ENCODE peak calls at places on chromosomes 7 and 10, in four cellular contexts. B, R, F and P are unnamed samples.

GRCh38 chr10:111203615-111204014 is 126.8 kb downstream of the ADRA2A start:
- DNase-seq in B (no peak), F (no peak), R (no peak), P (no peak)

GRCh38 chr10:5527332-5528200 is 2.8 kb downstream of the CALML3 start:
- DNase-seq in R (no peak), B (no peak), F (peak; percentile 50), P (no peak)

GRCh38 chr7:105084581-105084980 is 70.6 kb downstream of the KMT2E start:
- DNase-seq in R (no peak), B (no peak), F (no peak), P (no peak)

GRCh38 chr10:126387041-126387908 is 1.0 kb downstream of the ADAM12 start:
- DNase-seq in F (no peak), R (no peak), B (peak; percentile 16), P (peak; percentile 85)

GRCh38 chr10:60521974-60522405 is 132.3 kb upstream of the ANK3 start:
- DNase-seq in R (no peak), B (no peak), F (no peak), P (no peak)

GRCh38 chr10:95133016-95133752 is 60.9 kb upstream of the ACSM6 start:
- DNase-seq in B (peak; percentile 86), F (peak; percentile 88), R (peak; percentile 45), P (peak; percentile 95)

GRCh38 chr7:42096681-42097637 is 140.1 kb downstream of the GLI3 start:
- DNase-seq in F (no peak), R (no peak), B (no peak), P (no peak)

GRCh38 chr7:138024334-138024691 is 22.4 kb upstream of the CREB3L2 start:
- DNase-seq in F (no peak), B (no peak), R (no peak), P (no peak)

GRCh38 chr7:1536768-1537630 is 6.5 kb downstream of the MAFK start:
- DNase-seq in B (peak; percentile 74), F (peak; percentile 93), R (no peak), P (peak; percentile 71)

GRCh38 chr10:97463363-97464132 is 17.6 kb downstream of the ZDHHC16 start:
- DNase-seq in F (peak; percentile 87), R (peak; percentile 9), B (peak; percentile 42), P (peak; percentile 77)

GRCh38 chr7:98365863-98366561 is 34.9 kb downstream of the BAIAP2L1 start:
- DNase-seq in F (no peak), B (peak; percentile 39), R (no peak), P (no peak)

GRCh38 chr7:156635529-156636385 is 4.8 kb upstream of the RNF32 start:
- DNase-seq in F (no peak), B (peak; percentile 35), R (no peak), P (no peak)

GRCh38 chr7:4549681-4550080 is 132.4 kb upstream of the FOXK1 start:
- DNase-seq in R (no peak), F (no peak), B (no peak), P (no peak)

GRCh38 chr7:112083776-112084175 is 122.4 kb downstream of the DOCK4 start:
- DNase-seq in F (no peak), B (no peak), R (no peak), P (no peak)

GRCh38 chr7:30525409-30525808 is 20.8 kb upstream of the GGCT start:
- DNase-seq in R (no peak), B (peak; percentile 85), F (peak; percentile 51), P (no peak)

GRCh38 chr7:26815452-26815851 is 48.9 kb downstream of the SKAP2 start:
- DNase-seq in B (no peak), R (no peak), F (no peak), P (no peak)

DNA sequence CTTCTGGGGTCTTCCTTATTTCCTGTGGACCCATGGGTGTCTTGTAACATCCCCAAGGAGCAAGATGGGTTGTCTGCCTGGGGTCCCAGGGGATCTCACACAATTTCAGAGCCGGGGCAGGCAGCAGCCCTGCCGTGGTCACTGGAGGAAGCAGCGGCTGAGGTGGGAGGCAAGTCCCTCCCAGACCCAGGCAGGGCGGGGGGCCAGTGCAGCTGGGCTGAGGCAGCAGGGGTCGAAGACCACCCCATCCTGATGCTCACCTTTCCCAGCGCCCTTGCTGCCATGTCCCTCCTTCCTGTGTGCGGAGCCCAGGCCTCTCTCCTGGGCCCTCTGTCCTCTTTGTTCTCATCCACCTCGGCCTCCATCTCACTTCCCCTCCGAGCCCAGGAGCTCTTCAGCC is 583.0 kb upstream of the COBL start:
- DNase-seq in B (no peak), R (no peak), F (no peak), P (no peak)
- TF ChIP-seq BRCA1 in B (no peak), R (no peak), F (no peak), P (no peak)

GRCh38 chr10:100913470-100913865 is 705 bp downstream of the SLF2 start:
- DNase-seq in F (no peak), B (no peak), R (no peak), P (no peak)

GRCh38 chr10:100911472-100911871 is 1.3 kb upstream of the SLF2 start:
- DNase-seq in F (no peak), B (no peak), R (no peak), P (no peak)

GRCh38 chr10:100912013-100912608 is 652 bp upstream of the SLF2 start:
- DNase-seq in B (peak; percentile 64), F (no peak), R (no peak), P (no peak)

GRCh38 chr10:100909506-100910260 is 3.1 kb upstream of the SLF2 start:
- DNase-seq in B (peak; percentile 27), F (no peak), R (no peak), P (no peak)

DNA sequence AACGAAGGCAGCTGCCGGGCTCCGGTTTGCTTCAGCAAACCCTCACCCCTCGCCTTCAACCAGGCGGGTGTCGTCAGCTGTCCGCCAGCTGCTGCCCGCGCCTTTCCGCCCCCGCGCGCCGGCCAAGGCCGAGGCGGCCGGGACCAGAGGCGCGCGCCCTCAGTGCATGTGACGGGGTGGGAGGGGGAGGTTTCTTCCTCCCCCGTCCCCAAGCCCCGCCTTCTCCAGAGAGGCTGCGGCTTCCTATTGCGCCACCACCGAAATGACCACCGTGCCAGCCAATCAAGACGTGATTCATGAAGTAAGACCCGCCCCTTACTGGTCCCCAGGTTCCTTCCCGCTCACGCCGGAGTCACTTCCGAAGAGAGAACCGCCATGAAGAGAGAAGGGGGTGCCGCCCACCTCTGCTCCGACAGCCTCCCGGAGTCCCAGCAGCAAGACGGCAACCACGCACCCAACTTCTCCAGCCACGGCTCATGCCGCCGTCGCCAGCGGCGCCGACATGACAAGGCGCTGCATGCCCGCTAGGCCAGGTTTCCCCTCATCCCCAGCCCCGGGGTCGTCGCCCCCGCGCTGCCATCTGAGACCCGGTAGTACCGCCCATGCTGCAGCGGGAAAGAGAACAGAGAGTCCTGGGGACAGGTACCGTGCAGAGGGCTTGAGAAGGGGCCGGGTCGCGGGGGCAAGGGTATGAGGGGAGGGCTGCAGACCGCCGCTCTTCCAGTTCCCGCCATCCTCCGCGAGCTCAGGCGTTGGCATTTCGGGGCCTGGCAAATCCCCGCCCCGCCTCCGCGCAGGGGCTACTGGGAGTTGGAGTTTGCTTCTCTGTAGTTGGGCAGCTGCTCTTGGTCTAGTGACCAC is at the start of gene SLF2:
- DNase-seq in R (peak; percentile 96), F (peak; percentile 97), B (peak; percentile 97), P (peak; percentile 90)
- TF ChIP-seq EP300 in R (no peak), F (no peak), B (no peak), P (no peak)

GRCh38 chr7:143126146-143126545 is 5.7 kb upstream of the PIP start:
- DNase-seq in R (no peak), F (no peak), B (no peak), P (no peak)
- TF ChIP-seq BRCA1 in R (no peak), F (no peak), B (no peak), P (no peak)

DNA sequence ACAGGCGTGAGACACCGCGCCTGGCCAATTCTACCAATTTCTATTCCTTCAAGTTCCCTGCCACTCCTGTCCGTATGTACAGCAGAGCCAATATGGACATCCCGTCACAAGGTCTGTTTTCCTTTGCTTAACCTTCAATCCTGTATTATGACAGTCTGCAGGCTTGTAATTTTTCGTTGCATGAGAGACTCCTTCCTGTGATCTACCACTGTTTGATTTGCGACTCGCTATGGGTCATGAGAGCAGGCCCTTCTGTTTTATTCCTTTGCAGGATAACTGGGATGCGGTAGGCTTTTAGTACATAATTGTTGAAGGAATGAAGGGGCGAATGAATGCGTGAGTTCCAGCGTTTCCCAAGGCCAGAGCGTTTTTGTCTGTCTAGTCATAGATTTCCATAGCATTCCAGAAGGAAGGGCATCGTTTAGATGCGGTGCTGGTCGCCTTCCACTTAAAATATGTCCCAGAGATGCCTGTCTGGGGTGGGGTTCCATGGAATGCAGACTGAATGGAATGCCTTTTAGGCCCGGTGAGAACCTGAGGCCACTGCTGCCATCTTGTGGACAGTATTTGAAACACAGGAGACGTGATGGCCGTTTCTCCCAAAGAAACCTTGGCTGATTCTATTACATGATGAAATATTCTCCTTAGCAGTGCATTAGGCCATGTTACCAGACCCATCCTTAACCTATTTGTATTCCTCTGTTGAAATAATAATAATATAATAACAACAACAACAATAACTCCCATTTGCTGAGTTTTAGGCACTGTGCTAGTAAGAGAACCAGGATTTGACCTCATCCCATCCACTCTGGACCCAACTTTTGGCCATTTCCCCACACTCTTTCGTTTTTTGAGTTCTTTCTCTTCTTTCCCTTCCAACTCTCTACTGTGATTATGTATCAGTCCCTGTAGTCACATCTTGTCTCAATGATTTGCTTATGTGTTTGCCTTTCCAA is 193.2 kb downstream of the MYOF start:
- DNase-seq in R (no peak), F (peak; percentile 74), B (peak; percentile 66), P (peak; percentile 85)
- TF ChIP-seq EP300 in R (no peak), F (no peak), B (no peak), P (peak; percentile 45)

GRCh38 chr7:101163281-101164070 is 1.9 kb downstream of the VGF start:
- DNase-seq in B (peak; percentile 78), F (no peak), R (no peak), P (no peak)
- TF ChIP-seq BRCA1 in B (no peak), F (no peak), R (no peak), P (no peak)